ENCODE peak calls at places on chromosomes 11 and 22, in eight cellular contexts. Y, F, G, N, P, L, Z and C are unnamed samples.

GRCh38 chr22:44085743-44086741 is 61.9 kb downstream of the PARVB start:
- DNase-seq in G (peak; percentile 54), L (no peak), P (peak; percentile 19), Y (no peak), Z (peak; percentile 10), N (peak; percentile 18), F (peak; percentile 60), C (peak; percentile 56)

GRCh38 chr11:126624491-126624890 is 269.0 kb downstream of the ST3GAL4 start:
- DNase-seq in N (no peak), P (no peak), Z (no peak), G (no peak), Y (no peak), F (no peak), L (no peak), C (no peak)

GRCh38 chr11:41522899-41523672 is 63.6 kb upstream of the LRRC4C start:
- DNase-seq in Z (no peak), F (no peak), Y (no peak), P (no peak), L (no peak), N (no peak), G (no peak), C (no peak)

GRCh38 chr11:15333407-15333806 is 218.7 kb downstream of the INSC start:
- DNase-seq in Z (no peak), N (no peak), G (no peak), P (no peak), Y (no peak), F (no peak), L (no peak), C (no peak)

GRCh38 chr11:130671801-130672700 is 223.6 kb downstream of the ADAMTS15 start:
- DNase-seq in F (no peak), L (peak; percentile 84), Y (no peak), N (peak; percentile 88), Z (no peak), P (no peak), G (no peak), C (peak; percentile 62)

GRCh38 chr11:109960831-109961230 is 132.4 kb upstream of the ZC3H12C start:
- DNase-seq in Y (no peak), P (no peak), L (peak; percentile 50), N (peak; percentile 87), G (no peak), F (no peak), Z (no peak), C (no peak)

GRCh38 chr11:79335681-79336080 is 105.1 kb downstream of the TENM4 start:
- DNase-seq in Z (no peak), L (no peak), G (no peak), F (no peak), P (no peak), N (no peak), Y (no peak), C (no peak)

GRCh38 chr22:43919106-43919965 is 4.3 kb upstream of the PNPLA3 start:
- DNase-seq in L (no peak), Z (no peak), F (no peak), P (no peak), Y (no peak), G (no peak), N (peak; percentile 51), C (no peak)

GRCh38 chr11:116114198-116114651 is 610.0 kb upstream of the CADM1 start:
- DNase-seq in N (no peak), Z (no peak), P (no peak), G (no peak), L (no peak), F (no peak), Y (no peak), C (no peak)

GRCh38 chr11:128400382-128401203 is 186.8 kb downstream of the ETS1 start:
- DNase-seq in Y (no peak), P (no peak), Z (no peak), N (peak; percentile 55), L (no peak), F (no peak), G (no peak), C (no peak)

GRCh38 chr11:102664001-102664752 is 39.0 kb upstream of the MMP20 start:
- DNase-seq in F (peak; percentile 27), Y (no peak), P (peak; percentile 13), Z (no peak), L (no peak), N (no peak), G (no peak), C (no peak)

GRCh38 chr11:2296913-2297622 is 4.7 kb downstream of the C11orf21 start:
- DNase-seq in L (no peak), P (no peak), Z (no peak), F (no peak), G (no peak), Y (no peak), N (no peak), C (no peak)

GRCh38 chr22:43297246-43298061 is 45.7 kb downstream of the SCUBE1 start:
- DNase-seq in Z (no peak), G (no peak), N (no peak), F (no peak), L (no peak), P (no peak), Y (no peak), C (no peak)

GRCh38 chr22:37870273-37870672 is 21.1 kb downstream of the EIF3L start:
- DNase-seq in Y (no peak), N (no peak), F (no peak), G (no peak), Z (no peak), P (no peak), L (no peak), C (no peak)

GRCh38 chr11:60265373-60266214 is 14.9 kb upstream of the MS4A4A start:
- DNase-seq in L (no peak), G (no peak), Y (no peak), N (peak; percentile 40), Z (no peak), F (peak; percentile 31), P (peak; percentile 52), C (no peak)

GRCh38 chr22:32413715-32414114 is 1.7 kb upstream of the RTCB start:
- DNase-seq in G (no peak), Z (no peak), Y (no peak), N (peak; percentile 12), P (no peak), L (peak; percentile 6), F (no peak), C (no peak)

GRCh38 chr22:24437820-24438328 is 10.5 kb downstream of the ADORA2A start:
- DNase-seq in Y (no peak), G (no peak), P (no peak), Z (no peak), N (no peak), L (no peak), F (peak; percentile 47), C (peak; percentile 25)

GRCh38 chr22:24426859-24427499 is 420 bp upstream of the ADORA2A start:
- DNase-seq in L (no peak), N (no peak), F (no peak), P (no peak), Y (no peak), Z (no peak), G (no peak), C (no peak)

GRCh38 chr11:131441398-131441797 is 71.0 kb downstream of the NTM start:
- DNase-seq in Z (no peak), Y (no peak), N (no peak), L (no peak), G (no peak), F (no peak), P (no peak), C (no peak)

GRCh38 chr11:108754901-108755625 is 90.2 kb downstream of the DDX10 start:
- DNase-seq in N (no peak), Y (no peak), L (no peak), P (no peak), Z (no peak), G (no peak), F (no peak), C (no peak)

DNA sequence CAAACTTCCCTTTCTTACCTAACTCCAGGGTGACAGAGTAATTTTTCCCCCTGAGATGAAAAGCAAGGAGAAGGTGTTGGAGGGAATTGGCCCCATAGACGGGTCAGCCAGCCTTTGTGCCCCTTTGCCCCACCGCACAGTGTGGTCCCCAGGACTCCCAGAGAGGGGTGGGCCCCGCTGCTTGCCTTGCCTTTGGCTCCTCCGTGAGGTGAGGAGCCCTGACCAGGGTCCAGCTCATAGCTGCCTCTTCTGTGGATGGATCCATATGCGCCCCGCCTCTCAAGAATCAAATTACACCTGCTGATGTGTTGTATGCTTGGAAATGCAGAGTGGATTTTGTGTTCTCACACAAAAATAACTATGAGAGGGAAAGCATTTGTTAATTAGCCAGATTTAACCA is 27.1 kb upstream of the SORL1-AS1 start:
- DNase-seq in Y (no peak), L (no peak), N (no peak), G (no peak), F (no peak), Z (no peak), P (no peak), C (no peak)
- H3K4me3 ChIP-seq in Y (no peak overlapping the region), L (no peak overlapping the region), N (no peak overlapping the region), G (no peak overlapping the region), F (no peak overlapping the region), Z (no peak overlapping the region), P (no peak overlapping the region), C (no peak overlapping the region)

DNA sequence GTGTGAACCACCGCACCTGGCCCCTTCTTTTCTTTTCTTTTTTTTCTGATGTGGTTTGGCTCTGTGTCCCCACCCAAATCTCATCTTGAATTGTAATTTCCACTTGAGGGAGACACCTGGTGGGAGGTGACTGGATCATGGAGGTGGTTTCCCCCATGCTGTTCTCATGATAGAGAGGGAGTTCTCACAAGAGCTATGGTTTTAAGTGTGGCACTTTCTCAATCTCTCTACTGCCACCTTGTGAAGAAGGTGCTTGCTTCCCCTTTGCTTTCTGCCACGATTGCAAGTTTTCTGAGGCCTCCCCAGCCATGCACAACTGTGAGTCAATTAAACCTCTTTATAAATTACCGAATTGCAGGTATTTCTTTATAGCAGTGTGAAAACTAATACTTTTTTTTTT is 4.9 kb upstream of the TCN2 start:
- DNase-seq in F (peak; percentile 40), Y (no peak), L (no peak), P (no peak), G (no peak), N (peak; percentile 28), Z (no peak), C (peak; percentile 21)
- TF ChIP-seq CTCF in F (no peak), Y (peak; percentile 32), L (peak; percentile 55), P (peak; percentile 41), G (peak; percentile 36), N (peak; percentile 57), Z (peak; percentile 12), C (peak; percentile 50)

GRCh38 chr22:30217698-30218565 is 28.6 kb downstream of the LIF start:
- DNase-seq in F (no peak), P (no peak), Y (no peak), G (no peak), L (no peak), Z (no peak), N (no peak), C (no peak)
- H3K27me3 ChIP-seq in F (peaks cover 4% of the 10 kb centered on the region), P (peaks cover 23% of the 10 kb centered on the region), Y (no peaks in the 10 kb centered on the region), G (peaks cover 6% of the 10 kb centered on the region), L (no peaks in the 10 kb centered on the region), Z (no peaks in the 10 kb centered on the region), N (no peaks in the 10 kb centered on the region), C (no peaks in the 10 kb centered on the region)

DNA sequence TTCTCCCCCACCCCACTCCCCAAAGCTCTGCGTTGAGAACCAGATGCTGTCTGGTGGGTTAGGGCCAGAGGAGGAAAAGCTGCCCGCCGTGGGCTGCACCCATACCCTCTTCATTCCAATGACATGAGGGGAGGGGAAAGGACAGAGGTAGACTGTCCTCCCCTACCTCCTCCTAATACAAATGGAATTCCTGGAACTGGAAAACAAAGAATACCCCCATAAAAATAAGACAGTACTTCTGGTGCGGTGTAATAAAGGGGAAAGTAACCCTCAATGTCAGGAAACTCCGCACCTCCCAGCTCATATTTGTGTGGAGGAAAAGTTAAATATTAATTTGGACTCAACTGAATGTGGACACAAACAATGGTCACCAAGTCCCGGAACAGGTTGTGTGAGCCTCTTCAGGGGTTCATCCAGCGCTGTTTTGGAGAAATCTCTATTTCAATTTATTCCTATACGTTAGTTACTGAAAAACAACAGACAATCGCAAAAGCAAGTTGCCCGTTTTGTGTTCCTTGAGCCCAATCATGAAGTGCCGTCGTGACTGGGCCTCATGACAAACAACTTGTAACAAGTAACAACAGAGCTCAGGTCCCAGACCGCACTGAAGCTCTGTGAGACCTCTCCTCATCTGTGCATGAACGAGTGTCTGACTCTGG is 55.0 kb upstream of the B3GAT1 start:
- DNase-seq in P (no peak), Y (no peak), Z (no peak), F (no peak), L (no peak), N (no peak), G (no peak), C (no peak)
- H3K4me3 ChIP-seq in P (no peak overlapping the region), Y (peak overlapping the region; percentile 44), Z (no peak overlapping the region), F (no peak overlapping the region), L (no peak overlapping the region), N (no peak overlapping the region), G (no peak overlapping the region), C (no peak overlapping the region)